ENCODE peak calls at places on chromosomes 16 and 17, in four cellular contexts. U, G, Y and W are unnamed samples.

GRCh38 chr17:47705536-47706481 is 11.8 kb downstream of the TBKBP1 start:
- DNase-seq in U (no peak), G (no peak), Y (no peak), W (no peak)

GRCh38 chr16:75758215-75758614 is 31.9 kb upstream of the CPHXL start:
- DNase-seq in U (no peak), G (no peak), Y (no peak), W (no peak)

GRCh38 chr17:63932008-63932561 is at the start of gene CD79B:
- DNase-seq in U (no peak), G (no peak), Y (no peak), W (no peak)

GRCh38 chr17:64698725-64699124 is 36.6 kb upstream of the SMURF2 start:
- DNase-seq in U (no peak), G (no peak), Y (no peak), W (no peak)

GRCh38 chr16:73527191-73527590 is 479.3 kb upstream of the ZFHX3 start:
- DNase-seq in U (no peak), G (no peak), Y (no peak), W (no peak)

GRCh38 chr17:74592087-74592990 is at the start of gene CD300LD:
- DNase-seq in U (no peak), G (no peak), Y (no peak), W (no peak)

GRCh38 chr17:46020023-46020735 is 21.1 kb downstream of the STH start:
- DNase-seq in U (no peak), G (no peak), Y (no peak), W (no peak)

GRCh38 chr17:49730078-49730786 is 22.5 kb upstream of the SLC35B1 start:
- DNase-seq in U (no peak), G (no peak), Y (no peak), W (peak; percentile 91)

GRCh38 chr16:86664518-86665318 is 86.4 kb downstream of the FOXL1 start:
- DNase-seq in U (no peak), G (no peak), Y (no peak), W (no peak)

GRCh38 chr17:30426292-30426691 is 47.6 kb downstream of the CPD start:
- DNase-seq in U (no peak), G (no peak), Y (no peak), W (no peak)

GRCh38 chr16:785563-786535 is 2.3 kb downstream of the RPUSD1 start:
- DNase-seq in U (peak; percentile 61), G (peak; percentile 75), Y (peak; percentile 95), W (peak; percentile 37)